ENCODE peak calls at places on chromosome 7, in seven cellular contexts. U is activated CD4-positive, alpha-beta T cell treated with anti-CD3 and anti-CD28 coated beads, Interleukin-2, amount 50 U/mL, for 1 hour; F is astrocyte of the spinal cord; L is PC-3; K is colonic mucosa; C is activated naive CD8-positive, alpha-beta T cell treated with anti-CD3 and anti-CD28 coated beads, Interleukin-2, amount 50 U/mL, for 16 hours; H is HuH-7.5. I is an unnamed sample.

GRCh38 chr7:2190531-2190930 is 42.2 kb downstream of the MAD1L1 start:
- DNase-seq in U (no peak), F (peak), L (no peak), K (no peak), C (no peak), H (no peak), I (no peak)

GRCh38 chr7:106111671-106112117 is 418 bp downstream of the SYPL1 start:
- DNase-seq in U (no peak), F (peak), L (peak), K (no peak), C (no peak), H (peak), I (peak)

GRCh38 chr7:15602236-15602635 is 40.4 kb upstream of the AGMO start:
- DNase-seq in U (no peak), F (peak), L (no peak), K (no peak), C (no peak), H (no peak), I (no peak)

GRCh38 chr7:106092204-106092603 is 19.9 kb downstream of the SYPL1 start:
- DNase-seq in U (no peak), F (no peak), L (no peak), K (no peak), C (no peak), H (no peak), I (no peak)

GRCh38 chr7:69595415-69595814 is 2.9 kb upstream of the AUTS2 start:
- DNase-seq in U (no peak), F (no peak), L (no peak), K (no peak), C (no peak), H (no peak), I (no peak)

GRCh38 chr7:150923191-150923590 is 54.9 kb downstream of the KCNH2 start:
- DNase-seq in U (no peak), F (no peak), L (peak), K (no peak), C (no peak), H (no peak), I (no peak)

GRCh38 chr7:105218939-105219770 is 169.6 kb downstream of the SRPK2 start:
- DNase-seq in U (no peak), F (peak), L (peak), K (no peak), C (no peak), H (no peak), I (no peak)

GRCh38 chr7:5776894-5777645 is 4.4 kb downstream of the RNF216 start:
- DNase-seq in U (no peak), F (no peak), L (no peak), K (no peak), C (no peak), H (no peak), I (no peak)

GRCh38 chr7:94348142-94348541 is 46.6 kb upstream of the COL1A2 start:
- DNase-seq in U (no peak), F (peak), L (no peak), K (peak), C (no peak), H (no peak), I (no peak)

GRCh38 chr7:31825576-31825975 is 138.6 kb downstream of the PPP1R17 start:
- DNase-seq in U (no peak), F (no peak), L (no peak), K (no peak), C (no peak), H (no peak), I (no peak)

GRCh38 chr7:140478361-140479061 is 794 bp downstream of the MKRN1 start:
- DNase-seq in U (peak), F (peak), L (peak), K (peak), C (no peak), H (peak), I (peak)

GRCh38 chr7:107799645-107800264 is 3.3 kb downstream of the SLC26A3 start:
- DNase-seq in U (no peak), F (no peak), L (no peak), K (peak), C (no peak), H (no peak), I (no peak)

GRCh38 chr7:157558061-157558460 is 221.3 kb downstream of the DNAJB6 start:
- DNase-seq in U (no peak), F (no peak), L (no peak), K (no peak), C (no peak), H (no peak), I (no peak)

GRCh38 chr7:135723411-135723810 is 4.6 kb downstream of the SLC13A4 start:
- DNase-seq in U (no peak), F (no peak), L (no peak), K (no peak), C (no peak), H (no peak), I (no peak)

GRCh38 chr7:49583440-49583839 is 190.0 kb upstream of the VWC2 start:
- DNase-seq in U (no peak), F (no peak), L (no peak), K (no peak), C (no peak), H (no peak), I (no peak)

GRCh38 chr7:90952649-90952991 is 311.6 kb upstream of the FZD1 start:
- DNase-seq in U (no peak), F (peak), L (no peak), K (no peak), C (no peak), H (no peak), I (no peak)

GRCh38 chr7:18580945-18581344 is 85.4 kb downstream of the HDAC9 start:
- DNase-seq in U (no peak), F (no peak), L (no peak), K (no peak), C (no peak), H (no peak), I (no peak)

GRCh38 chr7:44534087-44534486 is 7.0 kb downstream of the NPC1L1 start:
- DNase-seq in U (no peak), F (no peak), L (no peak), K (no peak), C (no peak), H (no peak), I (no peak)

GRCh38 chr7:2006231-2006771 is 226.4 kb downstream of the MAD1L1 start:
- DNase-seq in U (no peak), F (no peak), L (no peak), K (no peak), C (no peak), H (no peak), I (no peak)

GRCh38 chr7:149071641-149072437 is 18.7 kb downstream of the ZNF786 start:
- DNase-seq in U (peak), F (no peak), L (no peak), K (no peak), C (peak), H (no peak), I (peak)

GRCh38 chr7:108497082-108497725 is 28.7 kb downstream of the PNPLA8 start:
- DNase-seq in U (peak), F (peak), L (peak), K (peak), C (peak), H (peak), I (peak)

GRCh38 chr7:15057272-15057671 is 154.7 kb upstream of the DGKB start:
- DNase-seq in U (no peak), F (no peak), L (no peak), K (no peak), C (no peak), H (no peak), I (no peak)

GRCh38 chr7:41824284-41824683 is 121.4 kb upstream of the INHBA start:
- DNase-seq in U (no peak), F (peak), L (peak), K (no peak), C (no peak), H (no peak), I (no peak)

GRCh38 chr7:5452937-5453540 is 29.4 kb upstream of the TNRC18 start:
- DNase-seq in U (no peak), F (peak), L (no peak), K (no peak), C (no peak), H (no peak), I (no peak)

GRCh38 chr7:22866965-22867364 is 44.3 kb upstream of the TOMM7 start:
- DNase-seq in U (no peak), F (no peak), L (no peak), K (no peak), C (no peak), H (no peak), I (no peak)

GRCh38 chr7:99201027-99201426 is 6.9 kb downstream of the KPNA7 start:
- DNase-seq in U (no peak), F (peak), L (peak), K (no peak), C (no peak), H (no peak), I (peak)

GRCh38 chr7:131493559-131493958 is 62.9 kb downstream of the PODXL start:
- DNase-seq in U (no peak), F (no peak), L (no peak), K (no peak), C (no peak), H (no peak), I (no peak)